ENCODE peak calls at places on chromosomes 3 and 15, in eight cellular contexts. One of them, this sample, is unnamed. For H3K27me3, the result is how much of the 10 kb centered on the place peaks cover.

GRCh38 chr15:48427960-48428547 is 96.8 kb downstream of the DUT start:
- DNase-seq in colonic mucosa: no peak
- DNase-seq in body of pancreas: no peak
- DNase-seq in neural progenitor cell: no peak
- DNase-seq in naive thymus-derived CD4-positive, alpha-beta T cell: no peak
- DNase-seq in heart right ventricle: no peak
- DNase-seq in IMR-90: peak
- DNase-seq in left ventricle myocardium inferior: no peak
- DNase-seq in this sample: no peak

GRCh38 chr3:108818404-108818803 is 4.2 kb upstream of the TRAT1 start:
- DNase-seq in colonic mucosa: peak
- DNase-seq in naive thymus-derived CD4-positive, alpha-beta T cell: peak
- DNase-seq in body of pancreas: peak
- DNase-seq in neural progenitor cell: peak
- DNase-seq in heart right ventricle: no peak
- DNase-seq in IMR-90: peak
- DNase-seq in left ventricle myocardium inferior: no peak
- DNase-seq in this sample: no peak

GRCh38 chr3:121508384-121508783 is 37.4 kb downstream of the POLQ start:
- DNase-seq in neural progenitor cell: no peak
- DNase-seq in colonic mucosa: no peak
- DNase-seq in naive thymus-derived CD4-positive, alpha-beta T cell: no peak
- DNase-seq in heart right ventricle: no peak
- DNase-seq in IMR-90: no peak
- DNase-seq in left ventricle myocardium inferior: no peak
- DNase-seq in body of pancreas: no peak
- DNase-seq in this sample: no peak

GRCh38 chr15:50493625-50494024 is 52.8 kb downstream of the USP50 start:
- DNase-seq in heart right ventricle: no peak
- DNase-seq in neural progenitor cell: no peak
- DNase-seq in IMR-90: peak
- DNase-seq in colonic mucosa: no peak
- DNase-seq in left ventricle myocardium inferior: no peak
- DNase-seq in body of pancreas: no peak
- DNase-seq in naive thymus-derived CD4-positive, alpha-beta T cell: no peak
- DNase-seq in this sample: no peak

GRCh38 chr15:74050835-74051234 is 31.5 kb downstream of the GOLGA6A start:
- DNase-seq in naive thymus-derived CD4-positive, alpha-beta T cell: no peak
- DNase-seq in left ventricle myocardium inferior: no peak
- DNase-seq in heart right ventricle: no peak
- DNase-seq in neural progenitor cell: no peak
- DNase-seq in body of pancreas: no peak
- DNase-seq in IMR-90: no peak
- DNase-seq in colonic mucosa: no peak
- DNase-seq in this sample: no peak

GRCh38 chr3:172142074-172143059 is 103.0 kb downstream of the FNDC3B start:
- DNase-seq in left ventricle myocardium inferior: no peak
- DNase-seq in body of pancreas: no peak
- DNase-seq in colonic mucosa: no peak
- DNase-seq in heart right ventricle: no peak
- DNase-seq in neural progenitor cell: peak
- DNase-seq in IMR-90: peak
- DNase-seq in naive thymus-derived CD4-positive, alpha-beta T cell: no peak
- DNase-seq in this sample: peak

GRCh38 chr15:43735402-43735801 is 10.8 kb upstream of the PDIA3 start:
- DNase-seq in heart right ventricle: no peak
- DNase-seq in naive thymus-derived CD4-positive, alpha-beta T cell: no peak
- DNase-seq in IMR-90: no peak
- DNase-seq in colonic mucosa: no peak
- DNase-seq in left ventricle myocardium inferior: no peak
- DNase-seq in neural progenitor cell: no peak
- DNase-seq in body of pancreas: no peak
- DNase-seq in this sample: no peak

GRCh38 chr3:51955893-51956770 is 951 bp downstream of the GPR62 start:
- DNase-seq in heart right ventricle: peak
- DNase-seq in naive thymus-derived CD4-positive, alpha-beta T cell: peak
- DNase-seq in body of pancreas: peak
- DNase-seq in IMR-90: no peak
- DNase-seq in left ventricle myocardium inferior: peak
- DNase-seq in neural progenitor cell: peak
- DNase-seq in colonic mucosa: no peak
- DNase-seq in this sample: no peak

GRCh38 chr3:132394334-132394733 is 23.0 kb upstream of the DNAJC13 start:
- DNase-seq in IMR-90: no peak
- DNase-seq in heart right ventricle: peak
- DNase-seq in naive thymus-derived CD4-positive, alpha-beta T cell: no peak
- DNase-seq in neural progenitor cell: no peak
- DNase-seq in left ventricle myocardium inferior: peak
- DNase-seq in body of pancreas: no peak
- DNase-seq in colonic mucosa: no peak
- DNase-seq in this sample: no peak

GRCh38 chr3:65796676-65797075 is 242.0 kb downstream of the MAGI1 start:
- DNase-seq in body of pancreas: no peak
- DNase-seq in left ventricle myocardium inferior: no peak
- DNase-seq in colonic mucosa: no peak
- DNase-seq in naive thymus-derived CD4-positive, alpha-beta T cell: no peak
- DNase-seq in heart right ventricle: no peak
- DNase-seq in neural progenitor cell: no peak
- DNase-seq in IMR-90: no peak
- DNase-seq in this sample: no peak

GRCh38 chr3:122208579-122208978 is 25.1 kb downstream of the CASR start:
- DNase-seq in neural progenitor cell: no peak
- DNase-seq in colonic mucosa: no peak
- DNase-seq in heart right ventricle: no peak
- DNase-seq in IMR-90: no peak
- DNase-seq in left ventricle myocardium inferior: no peak
- DNase-seq in body of pancreas: no peak
- DNase-seq in naive thymus-derived CD4-positive, alpha-beta T cell: no peak
- DNase-seq in this sample: no peak

GRCh38 chr15:41490355-41490754 is 3.3 kb upstream of the ITPKA start:
- DNase-seq in heart right ventricle: no peak
- DNase-seq in colonic mucosa: no peak
- DNase-seq in body of pancreas: no peak
- DNase-seq in neural progenitor cell: no peak
- DNase-seq in left ventricle myocardium inferior: no peak
- DNase-seq in IMR-90: peak
- DNase-seq in naive thymus-derived CD4-positive, alpha-beta T cell: no peak
- DNase-seq in this sample: peak

GRCh38 chr3:60120245-60120644 is 1070.4 kb upstream of the CFAP20DC start:
- DNase-seq in left ventricle myocardium inferior: no peak
- DNase-seq in IMR-90: no peak
- DNase-seq in neural progenitor cell: no peak
- DNase-seq in body of pancreas: no peak
- DNase-seq in heart right ventricle: no peak
- DNase-seq in naive thymus-derived CD4-positive, alpha-beta T cell: no peak
- DNase-seq in colonic mucosa: no peak
- DNase-seq in this sample: no peak

GRCh38 chr3:66115858-66116654 is 77.3 kb upstream of the MAGI1 start:
- DNase-seq in IMR-90: peak
- DNase-seq in naive thymus-derived CD4-positive, alpha-beta T cell: no peak
- DNase-seq in heart right ventricle: peak
- DNase-seq in neural progenitor cell: peak
- DNase-seq in body of pancreas: peak
- DNase-seq in left ventricle myocardium inferior: peak
- DNase-seq in colonic mucosa: no peak
- DNase-seq in this sample: peak

GRCh38 chr15:95822946-95823345 is 507.6 kb upstream of the NR2F2 start:
- DNase-seq in IMR-90: no peak
- DNase-seq in heart right ventricle: no peak
- DNase-seq in neural progenitor cell: no peak
- DNase-seq in colonic mucosa: no peak
- DNase-seq in naive thymus-derived CD4-positive, alpha-beta T cell: no peak
- DNase-seq in left ventricle myocardium inferior: no peak
- DNase-seq in body of pancreas: no peak
- DNase-seq in this sample: no peak

GRCh38 chr3:37171144-37171543 is 3.2 kb downstream of the LRRFIP2 start:
- DNase-seq in IMR-90: no peak
- DNase-seq in body of pancreas: no peak
- DNase-seq in naive thymus-derived CD4-positive, alpha-beta T cell: no peak
- DNase-seq in left ventricle myocardium inferior: peak
- DNase-seq in neural progenitor cell: no peak
- DNase-seq in colonic mucosa: peak
- DNase-seq in heart right ventricle: peak
- DNase-seq in this sample: no peak

GRCh38 chr3:113287818-113288648 is 76.7 kb downstream of the BOC start:
- DNase-seq in body of pancreas: peak
- DNase-seq in left ventricle myocardium inferior: no peak
- DNase-seq in neural progenitor cell: peak
- DNase-seq in naive thymus-derived CD4-positive, alpha-beta T cell: peak
- DNase-seq in heart right ventricle: no peak
- DNase-seq in IMR-90: peak
- DNase-seq in colonic mucosa: peak
- DNase-seq in this sample: peak

GRCh38 chr3:106317141-106318055 is 448.6 kb upstream of the CBLB start:
- DNase-seq in heart right ventricle: no peak
- DNase-seq in left ventricle myocardium inferior: no peak
- DNase-seq in colonic mucosa: no peak
- DNase-seq in IMR-90: no peak
- DNase-seq in naive thymus-derived CD4-positive, alpha-beta T cell: peak
- DNase-seq in body of pancreas: no peak
- DNase-seq in neural progenitor cell: no peak
- DNase-seq in this sample: no peak

GRCh38 chr15:34116620-34117019 is 14.7 kb downstream of the PGBD4 start:
- DNase-seq in body of pancreas: no peak
- DNase-seq in heart right ventricle: no peak
- DNase-seq in left ventricle myocardium inferior: no peak
- DNase-seq in IMR-90: no peak
- DNase-seq in naive thymus-derived CD4-positive, alpha-beta T cell: no peak
- DNase-seq in colonic mucosa: no peak
- DNase-seq in neural progenitor cell: no peak
- DNase-seq in this sample: no peak

DNA sequence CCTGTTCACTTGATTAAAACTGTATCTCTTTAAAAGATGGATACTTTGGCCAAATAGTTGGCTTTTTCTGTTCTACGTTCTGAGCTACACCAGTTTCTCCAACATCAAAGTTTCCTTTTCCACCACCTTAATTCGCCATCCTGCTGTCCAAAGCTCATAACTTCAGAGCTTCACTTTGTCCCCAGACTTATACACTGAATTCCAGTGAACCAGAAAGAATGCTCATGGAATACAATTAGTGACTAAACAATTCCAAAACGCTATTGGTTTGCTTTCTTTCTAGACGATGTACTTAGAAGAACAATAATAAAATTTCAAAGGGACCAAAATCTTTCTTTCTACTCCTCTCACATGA is 23.2 kb downstream of the GPR15 start:
- DNase-seq in colonic mucosa: no peak
- DNase-seq in left ventricle myocardium inferior: no peak
- DNase-seq in IMR-90: no peak
- DNase-seq in neural progenitor cell: no peak
- DNase-seq in heart right ventricle: no peak
- DNase-seq in naive thymus-derived CD4-positive, alpha-beta T cell: no peak
- DNase-seq in body of pancreas: no peak
- DNase-seq in this sample: no peak
- H3K27me3 ChIP-seq in colonic mucosa: under half
- H3K27me3 ChIP-seq in left ventricle myocardium inferior: under half
- H3K27me3 ChIP-seq in IMR-90: under half
- H3K27me3 ChIP-seq in neural progenitor cell: under half
- H3K27me3 ChIP-seq in heart right ventricle: under half
- H3K27me3 ChIP-seq in naive thymus-derived CD4-positive, alpha-beta T cell: under half
- H3K27me3 ChIP-seq in body of pancreas: under half
- H3K27me3 ChIP-seq in this sample: under half

DNA sequence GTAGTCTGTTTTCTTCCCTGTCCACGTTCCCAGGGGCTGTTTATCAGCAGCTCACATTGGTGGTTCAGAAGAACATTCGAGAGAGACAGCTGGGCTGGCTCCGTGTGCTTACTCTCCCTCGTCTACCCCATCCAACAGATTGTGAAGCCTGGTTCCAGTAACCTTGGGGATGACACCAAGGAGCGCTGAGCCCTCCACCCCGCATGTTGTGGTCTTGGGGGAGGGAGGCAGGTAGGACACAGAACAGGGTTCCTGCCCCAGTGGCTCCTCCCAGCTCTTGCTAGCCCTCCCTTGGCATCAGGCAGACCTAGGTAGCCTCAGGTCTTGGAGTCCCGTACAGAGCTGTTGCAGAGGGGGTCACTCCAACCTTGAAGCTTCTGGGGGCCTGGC is 33.1 kb downstream of the KLF13 start:
- DNase-seq in IMR-90: no peak
- DNase-seq in colonic mucosa: peak
- DNase-seq in neural progenitor cell: no peak
- DNase-seq in left ventricle myocardium inferior: no peak
- DNase-seq in body of pancreas: no peak
- DNase-seq in naive thymus-derived CD4-positive, alpha-beta T cell: no peak
- DNase-seq in heart right ventricle: no peak
- DNase-seq in this sample: no peak
- H3K27ac ChIP-seq in IMR-90: no peak
- H3K27ac ChIP-seq in colonic mucosa: peak
- H3K27ac ChIP-seq in neural progenitor cell: no peak
- H3K27ac ChIP-seq in left ventricle myocardium inferior: peak
- H3K27ac ChIP-seq in body of pancreas: peak
- H3K27ac ChIP-seq in naive thymus-derived CD4-positive, alpha-beta T cell: peak
- H3K27ac ChIP-seq in heart right ventricle: peak
- H3K27ac ChIP-seq in this sample: no peak

DNA sequence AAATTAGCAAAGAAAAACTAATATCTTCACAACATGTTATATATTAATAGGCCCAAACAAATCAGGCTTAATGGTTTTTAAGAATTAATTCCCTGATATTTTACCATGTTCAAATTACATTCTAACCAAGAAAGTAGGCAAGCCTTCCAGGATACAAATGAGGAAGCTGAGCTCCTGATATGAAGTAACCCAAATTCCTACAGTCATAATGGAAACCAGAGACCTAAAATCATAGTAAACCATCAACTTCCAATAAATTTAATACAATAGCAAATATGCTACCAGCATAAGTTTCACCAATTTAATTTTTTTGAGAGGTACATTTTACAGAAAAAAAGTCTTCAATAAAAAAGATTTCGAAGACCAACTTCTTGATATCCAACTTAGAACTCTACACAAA is 3.8 kb downstream of the DCBLD2 start:
- DNase-seq in naive thymus-derived CD4-positive, alpha-beta T cell: no peak
- DNase-seq in IMR-90: no peak
- DNase-seq in colonic mucosa: no peak
- DNase-seq in left ventricle myocardium inferior: no peak
- DNase-seq in body of pancreas: no peak
- DNase-seq in neural progenitor cell: no peak
- DNase-seq in heart right ventricle: no peak
- DNase-seq in this sample: no peak
- H3K4me3 ChIP-seq in naive thymus-derived CD4-positive, alpha-beta T cell: no peak
- H3K4me3 ChIP-seq in IMR-90: no peak
- H3K4me3 ChIP-seq in colonic mucosa: no peak
- H3K4me3 ChIP-seq in left ventricle myocardium inferior: peak
- H3K4me3 ChIP-seq in body of pancreas: no peak
- H3K4me3 ChIP-seq in neural progenitor cell: peak
- H3K4me3 ChIP-seq in heart right ventricle: no peak
- H3K4me3 ChIP-seq in this sample: peak

DNA sequence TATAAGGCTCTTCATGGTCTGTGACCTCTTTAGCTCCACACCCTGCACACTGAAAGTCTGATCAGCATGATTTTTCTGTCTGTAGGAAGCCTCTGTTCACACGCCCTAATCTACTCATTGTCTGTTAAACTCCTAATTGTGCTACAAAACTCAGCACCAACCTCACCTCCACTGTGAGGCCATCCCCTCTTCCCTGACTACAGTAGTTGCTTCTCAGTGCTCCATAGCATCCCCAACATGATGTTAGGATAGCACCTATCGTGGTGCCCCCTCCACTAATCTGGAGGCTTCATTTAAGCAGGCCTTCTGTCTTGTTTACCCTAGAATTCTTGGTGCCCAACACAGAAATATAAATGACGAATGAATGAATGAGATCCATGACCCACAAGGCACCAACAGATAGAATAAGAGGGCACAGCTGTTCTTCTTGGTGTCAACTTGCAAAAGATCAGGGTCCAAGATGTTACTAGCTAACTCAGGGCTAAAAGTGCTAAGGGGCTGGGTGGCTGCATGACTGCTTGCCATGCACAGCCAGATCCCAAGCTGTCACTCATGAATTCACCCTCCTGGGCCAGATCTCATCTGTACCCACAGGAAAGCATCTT is 55.2 kb upstream of the HEG1 start:
- DNase-seq in IMR-90: no peak
- DNase-seq in colonic mucosa: no peak
- DNase-seq in neural progenitor cell: no peak
- DNase-seq in body of pancreas: no peak
- DNase-seq in left ventricle myocardium inferior: no peak
- DNase-seq in heart right ventricle: no peak
- DNase-seq in naive thymus-derived CD4-positive, alpha-beta T cell: no peak
- DNase-seq in this sample: no peak
- H3K27me3 ChIP-seq in IMR-90: under half
- H3K27me3 ChIP-seq in colonic mucosa: under half
- H3K27me3 ChIP-seq in neural progenitor cell: under half
- H3K27me3 ChIP-seq in body of pancreas: under half
- H3K27me3 ChIP-seq in left ventricle myocardium inferior: under half
- H3K27me3 ChIP-seq in heart right ventricle: under half
- H3K27me3 ChIP-seq in naive thymus-derived CD4-positive, alpha-beta T cell: under half
- H3K27me3 ChIP-seq in this sample: under half